ENCODE peak calls at places on chromosomes 2 and 18, in four cellular contexts. One of them, this sample, is unnamed.

GRCh38 chr2:199558156-199558555 is 100.4 kb upstream of the SATB2 start:
- DNase-seq in effector CD4-positive, alpha-beta T cell: no peak
- DNase-seq in lower lobe of right lung: no peak
- DNase-seq in ACHN: no peak
- DNase-seq in this sample: no peak

GRCh38 chr2:240166191-240166590 is 25.7 kb upstream of the OTOS start:
- DNase-seq in effector CD4-positive, alpha-beta T cell: no peak
- DNase-seq in lower lobe of right lung: peak; percentile 24
- DNase-seq in ACHN: no peak
- DNase-seq in this sample: no peak

GRCh38 chr2:135311268-135311667 is 219.8 kb downstream of the ZRANB3 start:
- DNase-seq in effector CD4-positive, alpha-beta T cell: no peak
- DNase-seq in lower lobe of right lung: no peak
- DNase-seq in ACHN: no peak
- DNase-seq in this sample: no peak

GRCh38 chr18:36302676-36303075 is 5.2 kb downstream of the FHOD3 start:
- DNase-seq in effector CD4-positive, alpha-beta T cell: no peak
- DNase-seq in lower lobe of right lung: no peak
- DNase-seq in ACHN: no peak
- DNase-seq in this sample: no peak

GRCh38 chr2:40173276-40173675 is 278.6 kb downstream of the SLC8A1 start:
- DNase-seq in effector CD4-positive, alpha-beta T cell: no peak
- DNase-seq in lower lobe of right lung: no peak
- DNase-seq in ACHN: no peak
- DNase-seq in this sample: no peak

GRCh38 chr2:65350714-65351113 is 81.7 kb downstream of the SPRED2 start:
- DNase-seq in effector CD4-positive, alpha-beta T cell: no peak
- DNase-seq in lower lobe of right lung: no peak
- DNase-seq in ACHN: no peak
- DNase-seq in this sample: no peak

GRCh38 chr2:33051586-33052385 is 105.0 kb downstream of the LTBP1 start:
- DNase-seq in effector CD4-positive, alpha-beta T cell: no peak
- DNase-seq in lower lobe of right lung: no peak
- DNase-seq in ACHN: no peak
- DNase-seq in this sample: no peak

GRCh38 chr2:128644745-128645256 is 326.1 kb upstream of the HS6ST1 start:
- DNase-seq in effector CD4-positive, alpha-beta T cell: no peak
- DNase-seq in lower lobe of right lung: no peak
- DNase-seq in ACHN: no peak
- DNase-seq in this sample: no peak

GRCh38 chr2:136006658-136007057 is 21.2 kb upstream of the DARS1 start:
- DNase-seq in effector CD4-positive, alpha-beta T cell: no peak
- DNase-seq in lower lobe of right lung: no peak
- DNase-seq in ACHN: peak; percentile 58
- DNase-seq in this sample: no peak